ENCODE peak calls at places on chromosomes 7 and 10, in ten cellular contexts. U is Panc1, C is IMR-90, Q is OCI-LY7, N is hepatocyte, A is upper lobe of right lung, I is thoracic aorta, Y is HAP-1, E is Peyer's patch, H is heart left ventricle. Z is an unnamed sample. For H3K4me1, the result is how much of the 10 kb centered on the place peaks cover.

GRCh38 chr10:77713506-77714280 is 76.1 kb upstream of the KCNMA1 start:
- DNase-seq in U (no peak), C (peak), Q (no peak), N (no peak), A (no peak), I (no peak), Y (no peak), E (no peak), H (no peak), Z (no peak)

GRCh38 chr7:37432240-37432917 is 16.3 kb downstream of the ELMO1 start:
- DNase-seq in U (no peak), C (no peak), Q (no peak), N (no peak), A (no peak), I (no peak), Y (no peak), E (no peak), H (no peak), Z (no peak)

GRCh38 chr10:68666280-68666760 is 54.7 kb upstream of the CCAR1 start:
- DNase-seq in U (peak), C (peak), Q (no peak), N (no peak), A (no peak), I (no peak), Y (no peak), E (no peak), H (no peak), Z (no peak)

GRCh38 chr10:64142395-64142794 is 621.2 kb downstream of the REEP3 start:
- DNase-seq in U (no peak), C (no peak), Q (no peak), N (no peak), A (no peak), I (no peak), Y (no peak), E (no peak), H (no peak), Z (no peak)

GRCh38 chr10:45199380-45199740 is 116.0 kb downstream of the OR13A1 start:
- DNase-seq in U (no peak), C (no peak), Q (no peak), N (no peak), A (no peak), I (no peak), Y (no peak), E (no peak), H (no peak), Z (no peak)

GRCh38 chr10:43427166-43427825 is 9.6 kb upstream of the ZNF487 start:
- DNase-seq in U (no peak), C (no peak), Q (no peak), N (no peak), A (no peak), I (no peak), Y (no peak), E (no peak), H (no peak), Z (no peak)

GRCh38 chr7:94696981-94697670 is 41.2 kb upstream of the SGCE start:
- DNase-seq in U (peak), C (peak), Q (no peak), N (peak), A (no peak), I (peak), Y (no peak), E (peak), H (no peak), Z (peak)

GRCh38 chr10:105540381-105540780 is 899.3 kb downstream of the SORCS3 start:
- DNase-seq in U (no peak), C (no peak), Q (peak), N (peak), A (no peak), I (no peak), Y (no peak), E (no peak), H (no peak), Z (no peak)

GRCh38 chr10:62690703-62691102 is 113.8 kb upstream of the ADO start:
- DNase-seq in U (no peak), C (no peak), Q (peak), N (no peak), A (no peak), I (no peak), Y (no peak), E (no peak), H (no peak), Z (no peak)

GRCh38 chr7:1321411-1322239 is 89.0 kb downstream of the UNCX start:
- DNase-seq in U (no peak), C (no peak), Q (no peak), N (no peak), A (no peak), I (no peak), Y (no peak), E (no peak), H (no peak), Z (no peak)

GRCh38 chr10:49746626-49747302 is 15.4 kb downstream of the OGDHL start:
- DNase-seq in U (no peak), C (no peak), Q (no peak), N (no peak), A (no peak), I (no peak), Y (no peak), E (peak), H (no peak), Z (no peak)

GRCh38 chr7:95027181-95027872 is 119.9 kb downstream of the PPP1R9A start:
- DNase-seq in U (no peak), C (no peak), Q (no peak), N (no peak), A (no peak), I (no peak), Y (no peak), E (peak), H (no peak), Z (no peak)

DNA sequence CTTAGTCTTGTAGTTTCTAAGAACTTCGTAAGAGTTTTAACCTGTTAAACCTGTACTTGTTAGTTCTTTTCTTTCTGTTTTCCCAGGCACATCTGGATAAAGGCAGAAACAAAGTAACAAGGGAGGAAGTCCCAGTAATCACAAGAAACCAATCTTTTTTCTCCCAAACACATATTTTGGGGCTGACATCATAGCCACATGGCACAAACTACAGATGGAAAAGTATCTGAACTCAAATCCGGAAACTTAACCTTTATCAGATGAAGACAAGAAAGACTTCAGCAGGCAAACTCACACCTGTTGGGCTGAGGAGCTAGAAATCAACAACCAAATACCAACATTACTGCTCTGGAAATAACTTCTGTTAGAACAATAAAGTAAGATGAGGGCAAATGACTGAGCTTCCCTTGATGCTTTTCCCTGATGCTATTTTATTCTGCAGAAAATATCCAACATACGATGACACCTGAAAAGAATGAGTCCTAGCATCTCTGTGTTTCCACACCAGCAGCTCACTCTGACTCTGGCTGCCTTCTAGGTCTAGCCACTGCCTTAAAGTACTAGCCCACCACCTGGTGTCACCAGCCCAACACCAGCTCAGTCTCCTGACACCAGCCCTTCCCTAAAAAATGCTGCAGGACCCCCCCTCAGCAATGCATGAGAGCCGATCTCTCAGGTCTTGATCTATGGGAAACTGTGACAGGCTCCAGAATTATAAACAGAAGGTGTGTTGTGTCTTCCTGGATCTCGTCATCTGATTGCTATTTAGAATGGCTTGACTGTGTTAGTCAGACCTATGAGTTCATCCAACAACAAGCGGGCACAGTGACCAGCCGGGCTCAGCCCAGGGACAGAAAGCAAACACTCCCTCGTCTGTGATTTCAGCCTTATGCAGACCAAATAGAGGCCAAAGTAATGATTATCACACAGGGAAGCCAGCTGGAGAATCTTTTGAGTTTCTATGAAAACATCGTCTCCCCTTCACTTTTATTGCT is 66.8 kb downstream of the CUBN start:
- DNase-seq in U (peak), C (peak), Q (no peak), N (peak), A (no peak), I (peak), Y (no peak), E (no peak), H (peak), Z (no peak)
- H3K4me1 ChIP-seq in U (half or more), C (under half), Q (under half), N (under half), A (under half), I (half or more), Y (under half), E (under half), H (under half), Z (under half)

GRCh38 chr7:14420768-14421167 is 431.3 kb upstream of the ETV1 start:
- DNase-seq in U (no peak), C (no peak), Q (no peak), N (no peak), A (no peak), I (no peak), Y (no peak), E (no peak), H (no peak), Z (no peak)

GRCh38 chr7:14419554-14419953 is 430.1 kb upstream of the ETV1 start:
- DNase-seq in U (no peak), C (no peak), Q (no peak), N (no peak), A (no peak), I (no peak), Y (no peak), E (no peak), H (no peak), Z (no peak)

GRCh38 chr7:14414274-14414986 is 425.0 kb upstream of the ETV1 start:
- DNase-seq in U (no peak), C (no peak), Q (no peak), N (no peak), A (no peak), I (no peak), Y (no peak), E (no peak), H (no peak), Z (no peak)

GRCh38 chr7:14418633-14419032 is 429.2 kb upstream of the ETV1 start:
- DNase-seq in U (no peak), C (no peak), Q (no peak), N (no peak), A (no peak), I (no peak), Y (no peak), E (no peak), H (no peak), Z (no peak)
- H3K4me1 ChIP-seq in U (under half), C (under half), Q (under half), N (under half), A (under half), I (under half), Y (under half), E (under half), H (under half), Z (under half)

DNA sequence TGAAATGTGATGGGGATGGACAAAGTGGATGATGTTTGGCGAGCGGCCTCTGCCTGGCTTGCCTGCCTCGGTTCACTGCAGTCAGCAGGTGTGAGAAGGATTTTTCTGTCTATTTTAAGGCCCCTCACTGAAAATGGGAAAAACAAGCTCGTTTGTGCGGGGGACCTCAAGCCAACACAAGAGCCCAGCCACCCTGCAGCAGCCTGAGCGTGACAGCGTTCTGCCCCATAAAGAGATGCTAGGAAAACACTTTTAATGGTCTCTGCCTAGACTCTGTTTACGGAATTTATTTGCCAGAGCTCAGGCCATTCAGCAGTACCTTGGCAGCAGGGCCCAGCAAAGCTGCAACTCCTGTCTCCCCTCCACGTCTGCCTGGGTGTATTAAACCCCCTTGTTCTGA is 131.7 kb downstream of the GRK5 start:
- DNase-seq in U (no peak), C (no peak), Q (no peak), N (no peak), A (no peak), I (no peak), Y (no peak), E (no peak), H (peak), Z (no peak)
- H3K4me1 ChIP-seq in U (under half), C (under half), Q (under half), N (under half), A (under half), I (under half), Y (under half), E (under half), H (half or more), Z (under half)

GRCh38 chr10:103669243-103669929 is 175.9 kb downstream of the NEURL1 start:
- DNase-seq in U (no peak), C (peak), Q (no peak), N (no peak), A (no peak), I (no peak), Y (no peak), E (no peak), H (no peak), Z (no peak)
- H3K4me1 ChIP-seq in U (under half), C (under half), Q (under half), N (under half), A (under half), I (under half), Y (under half), E (under half), H (half or more), Z (half or more)

DNA sequence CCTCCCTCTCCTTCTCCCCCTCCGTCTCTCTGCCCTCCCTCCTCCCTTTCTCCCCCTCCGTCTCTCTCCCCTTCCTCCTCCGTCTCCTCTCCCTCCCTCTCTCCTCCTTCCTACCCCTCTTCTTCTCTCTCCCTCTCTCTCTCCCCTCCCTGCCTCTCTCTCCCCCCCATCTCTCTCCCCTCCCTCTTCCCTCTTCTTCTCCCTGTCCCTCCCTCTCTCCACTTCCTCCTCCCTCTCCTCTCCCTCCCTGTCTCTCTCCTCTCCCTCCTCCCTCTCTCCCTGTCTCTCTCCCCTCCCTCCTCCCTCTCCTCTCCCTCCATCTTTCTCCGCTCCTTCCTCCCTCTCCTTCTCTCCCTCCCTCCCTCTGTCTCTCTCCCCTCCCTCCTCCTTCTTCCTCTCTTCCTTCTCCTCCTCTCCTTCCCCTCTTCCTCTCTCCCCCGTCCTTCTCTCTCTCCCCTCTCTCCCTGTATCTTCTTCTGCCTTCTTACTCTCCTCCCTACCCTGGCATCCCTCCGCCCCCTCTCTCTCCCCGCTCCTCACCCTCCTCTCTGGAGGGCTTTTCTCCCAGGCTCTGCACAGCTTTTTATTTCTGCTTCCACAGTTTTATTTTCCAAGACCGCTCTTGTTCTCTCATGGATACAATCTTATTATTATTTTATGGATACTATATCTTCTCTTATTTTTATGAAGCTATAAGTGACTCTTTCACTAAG is 32.4 kb downstream of the AP5Z1 start:
- DNase-seq in U (no peak), C (no peak), Q (no peak), N (no peak), A (no peak), I (no peak), Y (no peak), E (no peak), H (no peak), Z (no peak)
- H3K4me1 ChIP-seq in U (under half), C (under half), Q (under half), N (under half), A (under half), I (under half), Y (under half), E (under half), H (under half), Z (under half)